ENCODE peak calls at places on chromosomes 5 and 9, in nine cellular contexts. M is endothelial cell; C is NCI-H226; D is CD8-positive, alpha-beta memory T cell; X is left lung; K is GM13976; F is uterus; R is progenitor cell of endocrine pancreas; L is GM10248. A is an unnamed sample.
A peak's percentile ranks its signal among the peaks of the same experiment; 100 is the strongest.

GRCh38 chr5:1441166-1441865 is 3.9 kb downstream of the SLC6A3 start:
- DNase-seq in M (no peak), C (no peak), D (no peak), X (peak; percentile 64), K (no peak), F (no peak), R (no peak), L (no peak), A (no peak)

GRCh38 chr5:141824717-141825116 is 53.5 kb downstream of the PCDH1 start:
- DNase-seq in M (no peak), C (no peak), D (no peak), X (no peak), K (no peak), F (no peak), R (no peak), L (no peak), A (no peak)

GRCh38 chr5:120035815-120036577 is 406.6 kb downstream of the FAM170A start:
- DNase-seq in M (no peak), C (no peak), D (no peak), X (no peak), K (no peak), F (no peak), R (no peak), L (no peak), A (no peak)

GRCh38 chr9:128370752-128371621 is at the start of gene URM1:
- DNase-seq in M (peak; percentile 91), C (peak; percentile 98), D (peak; percentile 95), X (peak; percentile 99), K (peak; percentile 97), F (peak; percentile 96), R (peak; percentile 83), L (peak; percentile 96), A (peak; percentile 93)

GRCh38 chr9:115002371-115003120 is 72.2 kb upstream of the TNFSF8 start:
- DNase-seq in M (no peak), C (no peak), D (no peak), X (no peak), K (no peak), F (no peak), R (no peak), L (no peak), A (no peak)

GRCh38 chr9:134355158-134355557 is 28.9 kb downstream of the RXRA start:
- DNase-seq in M (no peak), C (no peak), D (no peak), X (no peak), K (no peak), F (no peak), R (no peak), L (no peak), A (no peak)

GRCh38 chr5:41414598-41414997 is 95.8 kb downstream of the PLCXD3 start:
- DNase-seq in M (no peak), C (peak; percentile 86), D (no peak), X (no peak), K (no peak), F (peak; percentile 23), R (no peak), L (no peak), A (no peak)

GRCh38 chr5:174448662-174449061 is 275.7 kb upstream of the MSX2 start:
- DNase-seq in M (no peak), C (no peak), D (no peak), X (no peak), K (no peak), F (no peak), R (no peak), L (no peak), A (no peak)

GRCh38 chr9:138101444-138102234 is 224.1 kb downstream of the CACNA1B start:
- DNase-seq in M (no peak), C (no peak), D (no peak), X (peak; percentile 58), K (peak; percentile 25), F (no peak), R (no peak), L (no peak), A (no peak)

GRCh38 chr5:36073595-36074216 is 7.0 kb upstream of the UGT3A2 start:
- DNase-seq in M (no peak), C (no peak), D (no peak), X (no peak), K (peak; percentile 23), F (no peak), R (no peak), L (peak; percentile 22), A (peak; percentile 49)

GRCh38 chr9:125238127-125238914 is 2.8 kb downstream of the HSPA5 start:
- DNase-seq in M (no peak), C (no peak), D (no peak), X (no peak), K (no peak), F (no peak), R (no peak), L (no peak), A (no peak)

GRCh38 chr5:107553063-107553676 is 117.6 kb downstream of the EFNA5 start:
- DNase-seq in M (no peak), C (no peak), D (no peak), X (peak; percentile 38), K (no peak), F (no peak), R (no peak), L (no peak), A (peak; percentile 58)

GRCh38 chr5:138366556-138367382 is 14.3 kb downstream of the KDM3B start:
- DNase-seq in M (no peak), C (no peak), D (no peak), X (no peak), K (no peak), F (no peak), R (no peak), L (no peak), A (no peak)

GRCh38 chr5:57442080-57442839 is 40.4 kb downstream of the ACTBL2 start:
- DNase-seq in M (no peak), C (peak; percentile 93), D (no peak), X (no peak), K (peak; percentile 19), F (no peak), R (no peak), L (no peak), A (no peak)

GRCh38 chr5:178787889-178788288 is 57.4 kb upstream of the ZNF354A start:
- DNase-seq in M (no peak), C (no peak), D (no peak), X (no peak), K (no peak), F (no peak), R (no peak), L (no peak), A (no peak)

A was measured in NCI-H1930.